ENCODE peak calls at places on chromosomes 1 and 21, in ten cellular contexts. F is nephron progenitor cell; O is CD4-positive, alpha-beta T cell; K is brain microvascular endothelial cell; P is GM10248; J is fibroblast of mammary gland; B is IMR-90; L is omental fat pad; Q is BE2C; G is fibroblast of the aortic adventitia. E is an unnamed sample.

GRCh38 chr1:18452550-18452949 is 28.2 kb upstream of the KLHDC7A start:
- DNase-seq in F (no peak), O (no peak), K (peak; percentile 9), P (no peak), J (peak; percentile 10), B (no peak), L (no peak), Q (peak; percentile 41), G (no peak), E (no peak)

GRCh38 chr1:38941527-38942019 is at the start of gene RHBDL2:
- DNase-seq in F (no peak), O (no peak), K (no peak), P (no peak), J (peak; percentile 39), B (peak; percentile 38), L (no peak), Q (no peak), G (peak; percentile 66), E (no peak)

GRCh38 chr21:41121785-41122415 is 46.1 kb upstream of the BACE2 start:
- DNase-seq in F (peak; percentile 84), O (peak; percentile 51), K (peak; percentile 74), P (peak; percentile 47), J (peak; percentile 73), B (peak; percentile 63), L (peak; percentile 92), Q (peak; percentile 27), G (peak; percentile 81), E (peak; percentile 32)

GRCh38 chr21:22575165-22575584 is 1577.0 kb downstream of the NCAM2 start:
- DNase-seq in F (peak; percentile 25), O (no peak), K (no peak), P (no peak), J (no peak), B (no peak), L (no peak), Q (peak; percentile 49), G (no peak), E (no peak)

GRCh38 chr1:9659328-9659727 is 7.8 kb downstream of the PIK3CD start:
- DNase-seq in F (no peak), O (no peak), K (peak; percentile 68), P (no peak), J (peak; percentile 75), B (peak; percentile 89), L (peak; percentile 41), Q (no peak), G (peak; percentile 77), E (peak; percentile 79)

GRCh38 chr1:230170153-230170547 is 103.1 kb downstream of the GALNT2 start:
- DNase-seq in F (no peak), O (no peak), K (no peak), P (peak; percentile 45), J (no peak), B (no peak), L (no peak), Q (no peak), G (no peak), E (no peak)

GRCh38 chr1:247338723-247339270 is 7.1 kb upstream of the ZNF496 start:
- DNase-seq in F (no peak), O (no peak), K (no peak), P (no peak), J (no peak), B (peak; percentile 35), L (no peak), Q (no peak), G (peak; percentile 17), E (no peak)

GRCh38 chr1:79005945-79006344 is 585 bp downstream of the ADGRL4 start:
- DNase-seq in F (no peak), O (no peak), K (no peak), P (no peak), J (peak; percentile 17), B (peak; percentile 31), L (no peak), Q (no peak), G (peak; percentile 60), E (no peak)

GRCh38 chr1:236947794-236948193 is 56.4 kb downstream of the MT1HL1 start:
- DNase-seq in F (no peak), O (no peak), K (no peak), P (no peak), J (no peak), B (no peak), L (no peak), Q (no peak), G (no peak), E (no peak)

GRCh38 chr1:32044246-32044645 is 28.5 kb upstream of the TMEM39B start:
- DNase-seq in F (no peak), O (no peak), K (no peak), P (no peak), J (no peak), B (no peak), L (no peak), Q (no peak), G (no peak), E (no peak)

GRCh38 chr1:226520640-226521355 is 27.8 kb upstream of the STUM start:
- DNase-seq in F (no peak), O (no peak), K (no peak), P (no peak), J (no peak), B (no peak), L (no peak), Q (no peak), G (no peak), E (no peak)

GRCh38 chr1:12167493-12168429 is 970 bp downstream of the TNFRSF1B start:
- DNase-seq in F (no peak), O (no peak), K (no peak), P (no peak), J (no peak), B (no peak), L (no peak), Q (peak; percentile 33), G (no peak), E (no peak)

DNA sequence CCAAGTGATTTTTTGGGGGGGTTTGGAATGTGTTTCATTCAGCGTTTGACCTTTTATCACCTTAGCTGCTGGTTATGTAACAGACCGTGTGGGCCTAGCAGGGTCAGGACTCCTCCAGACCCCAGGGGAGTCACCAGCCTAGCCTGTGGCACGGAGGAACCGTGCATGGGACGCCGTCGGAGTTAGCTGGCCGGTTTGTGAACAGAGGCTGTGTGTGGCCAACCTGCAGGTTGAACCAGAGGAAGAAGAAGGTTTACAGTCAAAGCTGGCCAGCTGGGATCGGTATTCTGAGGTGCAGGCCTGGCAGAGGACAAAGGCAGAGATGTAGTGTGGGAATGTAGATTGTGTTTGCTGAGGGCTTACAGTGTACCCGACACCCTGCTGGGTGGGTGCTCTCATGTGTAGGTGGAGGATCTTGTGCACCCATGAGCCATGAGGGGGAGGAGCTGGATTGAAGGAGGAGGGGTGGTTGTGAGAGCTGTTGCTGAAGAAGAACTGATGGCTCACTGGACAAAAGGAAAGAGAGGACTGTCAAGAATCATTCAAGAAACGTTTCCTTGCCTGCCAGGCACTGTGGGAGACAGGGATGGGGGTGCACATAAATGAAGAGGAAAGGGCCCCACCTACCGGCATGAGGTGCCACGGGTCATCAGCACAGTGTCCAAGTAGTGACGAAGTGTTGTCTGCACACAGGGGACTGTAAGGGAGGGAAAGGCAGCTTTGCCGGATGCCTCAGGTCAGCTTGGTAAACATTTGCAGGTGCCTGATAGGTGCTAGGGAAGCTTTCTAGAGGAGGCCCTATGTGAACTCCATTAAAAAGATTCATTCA is 40.0 kb upstream of the PWP2 start:
- DNase-seq in F (no peak), O (no peak), K (no peak), P (no peak), J (peak; percentile 29), B (no peak), L (no peak), Q (no peak), G (no peak), E (peak; percentile 3)
- TF ChIP-seq CTCF in F (no peak), O (no peak), K (no peak), P (no peak), J (peak; percentile 19), B (no peak), L (no peak), Q (no peak), G (no peak), E (peak; percentile 12)

DNA sequence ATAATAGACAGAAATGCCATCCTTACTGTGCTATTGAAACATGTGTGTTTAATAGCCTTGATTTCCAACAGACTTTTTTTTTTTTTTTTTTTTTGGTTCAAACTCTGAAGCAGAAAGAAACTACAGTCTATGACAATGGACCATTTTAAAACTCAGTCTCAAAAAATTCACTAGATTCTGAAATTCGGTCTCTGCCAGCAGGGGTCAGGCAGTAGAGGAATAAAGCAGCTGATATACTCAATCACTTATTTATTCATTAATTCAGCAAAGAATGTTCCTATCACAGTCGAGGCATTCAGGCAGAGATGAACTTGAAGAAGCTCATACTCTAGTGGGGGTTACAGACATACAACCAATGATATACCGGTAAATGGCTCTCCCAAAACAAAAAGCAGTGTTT is 260.9 kb upstream of the DMRTA2 start:
- DNase-seq in F (no peak), O (no peak), K (no peak), P (no peak), J (no peak), B (no peak), L (no peak), Q (no peak), G (no peak), E (no peak)
- TF ChIP-seq CTCF in F (no peak), O (no peak), K (peak; percentile 39), P (no peak), J (no peak), B (no peak), L (no peak), Q (no peak), G (no peak), E (peak; percentile 21)

GRCh38 chr1:25608488-25609178 is 8.0 kb upstream of the MAN1C1 start:
- DNase-seq in F (peak; percentile 87), O (peak; percentile 89), K (peak; percentile 58), P (peak; percentile 80), J (peak; percentile 69), B (peak; percentile 64), L (peak; percentile 87), Q (peak; percentile 79), G (peak; percentile 74), E (peak; percentile 72)
- TF ChIP-seq CTCF in F (peak; percentile 53), O (peak; percentile 71), K (peak; percentile 78), P (peak; percentile 77), J (peak; percentile 63), B (peak; percentile 65), L (no peak), Q (peak; percentile 40), G (peak; percentile 69), E (peak; percentile 71)

GRCh38 chr1:159922499-159923202 is 2.7 kb downstream of the TAGLN2 start:
- DNase-seq in F (no peak), O (no peak), K (no peak), P (no peak), J (peak; percentile 41), B (peak; percentile 41), L (no peak), Q (peak; percentile 66), G (peak; percentile 64), E (peak; percentile 92)

GRCh38 chr1:159925713-159926066 is 383 bp upstream of the TAGLN2 start:
- DNase-seq in F (no peak), O (no peak), K (no peak), P (peak; percentile 59), J (no peak), B (no peak), L (no peak), Q (no peak), G (no peak), E (no peak)

GRCh38 chr1:159923203-159924024 is 1.9 kb downstream of the TAGLN2 start:
- DNase-seq in F (peak; percentile 58), O (peak; percentile 83), K (peak; percentile 95), P (peak; percentile 84), J (peak; percentile 83), B (peak; percentile 83), L (peak; percentile 66), Q (peak; percentile 58), G (peak; percentile 90), E (peak; percentile 88)

GRCh38 chr1:159924791-159925712 is at the start of gene TAGLN2:
- DNase-seq in F (peak; percentile 84), O (peak; percentile 91), K (peak; percentile 87), P (peak; percentile 91), J (peak; percentile 89), B (peak; percentile 90), L (peak; percentile 73), Q (peak; percentile 69), G (peak; percentile 90), E (peak; percentile 91)

GRCh38 chr1:159924025-159924790 is 1.1 kb downstream of the TAGLN2 start:
- DNase-seq in F (peak; percentile 38), O (peak; percentile 58), K (peak; percentile 90), P (peak; percentile 83), J (peak; percentile 88), B (peak; percentile 89), L (peak; percentile 82), Q (peak; percentile 69), G (peak; percentile 88), E (peak; percentile 93)
- TF ChIP-seq CTCF in F (no peak), O (no peak), K (no peak), P (no peak), J (no peak), B (peak; percentile 18), L (no peak), Q (no peak), G (peak; percentile 19), E (no peak)